ENCODE peak calls at places on chromosomes 5 and 9, in eight cellular contexts. S, R, K, P, X, G, V and I are unnamed samples.

GRCh38 chr9:120950421-120951388 is 24.1 kb upstream of the TRAF1 start:
- DNase-seq in S (no peak), R (no peak), K (peak), P (no peak), X (no peak), G (no peak), V (no peak), I (no peak)

GRCh38 chr9:18982246-18982589 is 50.8 kb downstream of the SAXO1 start:
- DNase-seq in S (no peak), R (no peak), K (no peak), P (no peak), X (peak), G (no peak), V (no peak), I (no peak)

GRCh38 chr5:154505567-154505966 is 27.5 kb upstream of the HAND1 start:
- DNase-seq in S (no peak), R (no peak), K (no peak), P (no peak), X (no peak), G (no peak), V (no peak), I (no peak)

GRCh38 chr5:116454417-116454927 is 120.2 kb downstream of the SEMA6A start:
- DNase-seq in S (no peak), R (peak), K (no peak), P (no peak), X (no peak), G (no peak), V (peak), I (no peak)

GRCh38 chr9:137462396-137463193 is 3.5 kb upstream of the NSMF start:
- DNase-seq in S (no peak), R (no peak), K (no peak), P (no peak), X (no peak), G (no peak), V (no peak), I (no peak)

GRCh38 chr9:118577121-118577520 is 792.1 kb downstream of the BRINP1 start:
- DNase-seq in S (no peak), R (no peak), K (no peak), P (no peak), X (peak), G (no peak), V (peak), I (no peak)

GRCh38 chr5:172941067-172941516 is 18.1 kb upstream of the RPL26L1 start:
- DNase-seq in S (no peak), R (no peak), K (no peak), P (no peak), X (no peak), G (no peak), V (no peak), I (no peak)

GRCh38 chr5:139760066-139761056 is 35.2 kb upstream of the PSD2 start:
- DNase-seq in S (no peak), R (no peak), K (no peak), P (no peak), X (peak), G (no peak), V (no peak), I (no peak)

GRCh38 chr5:43588842-43589241 is 14.1 kb upstream of the NNT start:
- DNase-seq in S (no peak), R (no peak), K (no peak), P (no peak), X (no peak), G (no peak), V (no peak), I (no peak)

GRCh38 chr9:70574222-70574837 is 159.9 kb upstream of the KLF9 start:
- DNase-seq in S (no peak), R (no peak), K (no peak), P (peak), X (no peak), G (no peak), V (no peak), I (no peak)

GRCh38 chr9:35616681-35617459 is 1.3 kb downstream of the CD72 start:
- DNase-seq in S (peak), R (no peak), K (peak), P (peak), X (no peak), G (no peak), V (no peak), I (peak)

GRCh38 chr5:137498301-137498735 is 808 bp downstream of the SPOCK1 start:
- DNase-seq in S (no peak), R (no peak), K (no peak), P (no peak), X (peak), G (peak), V (no peak), I (peak)

GRCh38 chr9:110604101-110604710 is 24.7 kb upstream of the SVEP1 start:
- DNase-seq in S (no peak), R (no peak), K (no peak), P (no peak), X (no peak), G (no peak), V (no peak), I (no peak)

GRCh38 chr9:136587145-136587943 is 41.5 kb upstream of the NOTCH1 start:
- DNase-seq in S (peak), R (peak), K (peak), P (no peak), X (no peak), G (no peak), V (no peak), I (peak)

GRCh38 chr5:19554524-19554923 is 433.5 kb downstream of the CDH18 start:
- DNase-seq in S (no peak), R (no peak), K (no peak), P (no peak), X (no peak), G (no peak), V (no peak), I (no peak)
- TF ChIP-seq CTCF in S (no peak), R (no peak), K (no peak), P (no peak), X (no peak), G (peak), V (no peak), I (no peak)

GRCh38 chr5:60010328-60010727 is 116.8 kb upstream of the PDE4D start:
- DNase-seq in S (no peak), R (no peak), K (no peak), P (no peak), X (no peak), G (no peak), V (no peak), I (no peak)
- TF ChIP-seq CTCF in S (peak), R (no peak), K (no peak), P (no peak), X (peak), G (peak), V (peak), I (peak)

GRCh38 chr5:51347704-51348103 is 35.5 kb upstream of the ISL1 start:
- DNase-seq in S (no peak), R (no peak), K (no peak), P (no peak), X (peak), G (no peak), V (no peak), I (no peak)
- TF ChIP-seq CTCF in S (no peak), R (no peak), K (no peak), P (no peak), X (peak), G (peak), V (no peak), I (peak)

GRCh38 chr5:110790673-110791072 is 51.9 kb downstream of the SLC25A46 start:
- DNase-seq in S (no peak), R (peak), K (no peak), P (no peak), X (peak), G (no peak), V (no peak), I (no peak)
- TF ChIP-seq CTCF in S (no peak), R (no peak), K (no peak), P (peak), X (peak), G (no peak), V (peak), I (no peak)

DNA sequence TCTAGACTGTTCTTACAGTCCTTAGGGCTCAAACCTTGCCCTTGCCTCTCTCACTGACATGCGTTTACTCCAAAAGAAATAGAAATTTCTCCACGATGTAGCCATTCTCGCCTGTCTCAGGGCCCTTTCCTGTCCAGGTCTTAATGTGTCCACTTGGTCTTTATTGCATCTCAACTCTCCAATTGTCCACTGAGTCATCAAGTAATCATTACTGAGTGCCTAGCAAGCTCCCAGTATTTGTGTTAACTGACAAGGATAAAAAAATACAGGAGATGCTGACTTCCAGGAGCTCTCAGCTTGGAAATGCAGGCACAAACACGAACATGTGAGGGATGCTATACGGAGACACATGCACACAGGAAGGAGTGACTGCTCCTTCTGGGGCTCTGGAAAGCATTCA is 147.3 kb downstream of the ARSB start:
- DNase-seq in S (no peak), R (no peak), K (no peak), P (no peak), X (no peak), G (no peak), V (no peak), I (no peak)
- TF ChIP-seq CTCF in S (no peak), R (no peak), K (no peak), P (no peak), X (no peak), G (no peak), V (no peak), I (no peak)